ENCODE peak calls at places on chromosome 7, in six cellular contexts. T is transverse colon, Q is prostate gland, O is stomach, E is NB4, C is progenitor cell of endocrine pancreas. K is an unnamed sample.

GRCh38 chr7:154916381-154917213 is 86.3 kb downstream of the PAXIP1 start:
- DNase-seq in T (no peak), Q (no peak), O (no peak), E (no peak), C (no peak), K (no peak)

GRCh38 chr7:132750056-132750455 is 173.8 kb upstream of the PLXNA4 start:
- DNase-seq in T (no peak), Q (no peak), O (no peak), E (no peak), C (no peak), K (no peak)

GRCh38 chr7:74587435-74588126 is 69.9 kb upstream of the GTF2I start:
- DNase-seq in T (peak), Q (peak), O (peak), E (no peak), C (no peak), K (peak)

GRCh38 chr7:94222516-94222915 is 172.2 kb upstream of the COL1A2 start:
- DNase-seq in T (no peak), Q (no peak), O (no peak), E (no peak), C (no peak), K (no peak)

GRCh38 chr7:109076561-109076960 is 506.9 kb downstream of the DNAJB9 start:
- DNase-seq in T (no peak), Q (no peak), O (no peak), E (no peak), C (no peak), K (no peak)

GRCh38 chr7:34652784-34653183 is 5.2 kb upstream of the NPSR1 start:
- DNase-seq in T (peak), Q (no peak), O (no peak), E (no peak), C (no peak), K (no peak)

GRCh38 chr7:4797858-4798705 is 22.7 kb downstream of the AP5Z1 start:
- DNase-seq in T (peak), Q (no peak), O (peak), E (peak), C (peak), K (no peak)

GRCh38 chr7:108073305-108074070 is 56.7 kb downstream of the LAMB4 start:
- DNase-seq in T (no peak), Q (no peak), O (no peak), E (no peak), C (no peak), K (no peak)

GRCh38 chr7:151946932-151947331 is 9.3 kb upstream of the GALNTL5 start:
- DNase-seq in T (no peak), Q (no peak), O (no peak), E (no peak), C (no peak), K (no peak)

GRCh38 chr7:57210871-57211270 is 78.6 kb upstream of the ZNF479 start:
- DNase-seq in T (no peak), Q (no peak), O (peak), E (no peak), C (no peak), K (no peak)

GRCh38 chr7:39951156-39951942 is 1.3 kb downstream of the CDK13 start:
- DNase-seq in T (peak), Q (peak), O (peak), E (peak), C (peak), K (no peak)

GRCh38 chr7:28964056-28964455 is 5.9 kb upstream of the TRIL start:
- DNase-seq in T (no peak), Q (peak), O (no peak), E (no peak), C (no peak), K (no peak)

GRCh38 chr7:131057015-131057518 is 270.6 kb upstream of the MKLN1 start:
- DNase-seq in T (no peak), Q (peak), O (no peak), E (no peak), C (no peak), K (peak)

GRCh38 chr7:108613147-108613948 is 43.7 kb downstream of the DNAJB9 start:
- DNase-seq in T (no peak), Q (no peak), O (no peak), E (peak), C (no peak), K (no peak)

GRCh38 chr7:40739257-40739656 is 604.5 kb downstream of the SUGCT start:
- DNase-seq in T (no peak), Q (no peak), O (no peak), E (no peak), C (no peak), K (no peak)

GRCh38 chr7:40644454-40645188 is 509.8 kb downstream of the SUGCT start:
- DNase-seq in T (no peak), Q (no peak), O (no peak), E (no peak), C (no peak), K (no peak)

GRCh38 chr7:46385662-46386309 is 464.7 kb upstream of the IGFBP3 start:
- DNase-seq in T (no peak), Q (no peak), O (no peak), E (no peak), C (no peak), K (peak)

GRCh38 chr7:80643336-80643925 is 5.0 kb downstream of the CD36 start:
- DNase-seq in T (no peak), Q (no peak), O (no peak), E (peak), C (no peak), K (no peak)

GRCh38 chr7:82188636-82189035 is 254.9 kb downstream of the CACNA2D1 start:
- DNase-seq in T (no peak), Q (no peak), O (no peak), E (no peak), C (no peak), K (no peak)

GRCh38 chr7:82179311-82179710 is 264.3 kb downstream of the CACNA2D1 start:
- DNase-seq in T (no peak), Q (no peak), O (no peak), E (no peak), C (no peak), K (no peak)

GRCh38 chr7:82185443-82185842 is 258.1 kb downstream of the CACNA2D1 start:
- DNase-seq in T (no peak), Q (no peak), O (no peak), E (no peak), C (no peak), K (no peak)

GRCh38 chr7:82183633-82184032 is 259.9 kb downstream of the CACNA2D1 start:
- DNase-seq in T (no peak), Q (no peak), O (no peak), E (peak), C (no peak), K (no peak)
- TF ChIP-seq CTCF in T (no peak), Q (no peak), O (no peak), E (no peak), C (no peak), K (no peak)

GRCh38 chr7:116451958-116452729 is 47.4 kb upstream of the CAV2 start:
- DNase-seq in T (no peak), Q (no peak), O (no peak), E (no peak), C (no peak), K (no peak)
- TF ChIP-seq CTCF in T (no peak), Q (no peak), O (no peak), E (no peak), C (no peak), K (no peak)

GRCh38 chr7:43071604-43072003 is 40.8 kb upstream of the HECW1 start:
- DNase-seq in T (no peak), Q (no peak), O (no peak), E (peak), C (no peak), K (no peak)
- TF ChIP-seq CTCF in T (no peak), Q (no peak), O (no peak), E (peak), C (peak), K (peak)

DNA sequence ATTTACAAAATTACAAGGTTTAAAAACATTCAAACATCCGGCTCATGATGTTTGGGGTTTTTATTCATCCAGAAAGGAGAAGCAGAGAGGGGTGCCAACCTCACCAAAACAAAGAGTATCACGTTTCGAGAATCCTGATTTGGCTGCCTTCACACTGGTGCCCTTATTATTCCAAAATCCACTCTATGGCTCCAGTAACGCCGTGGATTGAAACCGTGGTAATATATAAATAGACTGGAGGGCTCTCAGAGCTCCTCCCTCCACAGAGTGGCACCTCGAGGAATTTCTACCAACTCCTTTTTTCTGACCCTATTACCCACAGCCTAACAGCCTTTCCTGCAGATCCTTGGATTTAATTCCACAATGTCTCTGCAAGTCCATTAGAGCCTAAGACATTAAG is 353.6 kb downstream of the CRPPA start:
- DNase-seq in T (no peak), Q (no peak), O (no peak), E (no peak), C (no peak), K (no peak)
- TF ChIP-seq CTCF in T (no peak), Q (no peak), O (no peak), E (no peak), C (no peak), K (no peak)

GRCh38 chr7:104111294-104111693 is 96.5 kb downstream of the ORC5 start:
- DNase-seq in T (no peak), Q (no peak), O (no peak), E (no peak), C (no peak), K (no peak)

DNA sequence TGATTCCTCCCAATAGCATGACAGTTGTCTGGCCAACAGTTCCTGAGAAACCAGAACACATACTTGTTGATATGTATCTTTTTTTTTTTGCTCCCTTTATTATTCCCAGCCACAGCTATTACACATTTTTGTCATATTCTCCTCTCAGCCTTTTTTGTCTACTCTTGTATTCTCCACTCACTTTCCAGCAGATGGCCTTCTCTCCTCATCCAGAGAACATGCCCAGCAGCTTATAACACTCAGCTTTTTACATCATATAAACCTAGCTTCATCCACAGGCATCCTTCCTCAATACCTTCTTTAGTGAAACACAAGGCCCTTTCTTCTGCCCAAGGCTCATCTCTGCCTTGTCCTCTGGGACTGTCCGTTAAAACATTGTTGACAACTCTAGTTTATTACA is 101.7 kb downstream of the ORC5 start:
- DNase-seq in T (no peak), Q (no peak), O (no peak), E (peak), C (no peak), K (no peak)
- TF ChIP-seq CTCF in T (no peak), Q (peak), O (no peak), E (no peak), C (no peak), K (peak)

K was measured in AG09319.